ENCODE peak calls at places on chromosomes 3 and 15, in five cellular contexts. One of them, this sample, is unnamed.

GRCh38 chr3:196813903-196814302 is 53.8 kb upstream of the SENP5 start:
- DNase-seq in stimulated activated naive B cell treated with anti-CD40 and anti-IgM and Interleukin-4, amounts not matched to agents 10 μg/mL and 1 μg/mL and 100 μg/mL, for 72 hours: no peak
- DNase-seq in HEK293T: no peak
- DNase-seq in natural killer cell treated with Interleukin-12 subunit alpha and Interleukin-12 subunit beta and Interleukin-15 and Interleukin-18, amount 100 ng/mL, for 72 hours: no peak
- DNase-seq in NCI-H2081: no peak
- DNase-seq in this sample: no peak

GRCh38 chr3:157618075-157618760 is 115.0 kb upstream of the VEPH1 start:
- DNase-seq in stimulated activated naive B cell treated with anti-CD40 and anti-IgM and Interleukin-4, amounts not matched to agents 10 μg/mL and 1 μg/mL and 100 μg/mL, for 72 hours: no peak
- DNase-seq in HEK293T: peak
- DNase-seq in NCI-H2081: peak
- DNase-seq in natural killer cell treated with Interleukin-12 subunit alpha and Interleukin-12 subunit beta and Interleukin-15 and Interleukin-18, amount 100 ng/mL, for 72 hours: no peak
- DNase-seq in this sample: no peak

GRCh38 chr3:168847293-168847883 is 751.7 kb upstream of the GOLIM4 start:
- DNase-seq in NCI-H2081: peak
- DNase-seq in HEK293T: peak
- DNase-seq in stimulated activated naive B cell treated with anti-CD40 and anti-IgM and Interleukin-4, amounts not matched to agents 10 μg/mL and 1 μg/mL and 100 μg/mL, for 72 hours: no peak
- DNase-seq in natural killer cell treated with Interleukin-12 subunit alpha and Interleukin-12 subunit beta and Interleukin-15 and Interleukin-18, amount 100 ng/mL, for 72 hours: no peak
- DNase-seq in this sample: no peak

GRCh38 chr3:102356506-102356905 is 78.3 kb upstream of the ZPLD1 start:
- DNase-seq in natural killer cell treated with Interleukin-12 subunit alpha and Interleukin-12 subunit beta and Interleukin-15 and Interleukin-18, amount 100 ng/mL, for 72 hours: no peak
- DNase-seq in stimulated activated naive B cell treated with anti-CD40 and anti-IgM and Interleukin-4, amounts not matched to agents 10 μg/mL and 1 μg/mL and 100 μg/mL, for 72 hours: no peak
- DNase-seq in HEK293T: no peak
- DNase-seq in NCI-H2081: no peak
- DNase-seq in this sample: no peak

GRCh38 chr3:70716832-70717231 is 404.4 kb upstream of the MDFIC2 start:
- DNase-seq in NCI-H2081: peak
- DNase-seq in stimulated activated naive B cell treated with anti-CD40 and anti-IgM and Interleukin-4, amounts not matched to agents 10 μg/mL and 1 μg/mL and 100 μg/mL, for 72 hours: no peak
- DNase-seq in HEK293T: no peak
- DNase-seq in natural killer cell treated with Interleukin-12 subunit alpha and Interleukin-12 subunit beta and Interleukin-15 and Interleukin-18, amount 100 ng/mL, for 72 hours: no peak
- DNase-seq in this sample: no peak

GRCh38 chr3:50136714-50137405 is 18.3 kb upstream of the SEMA3F start:
- DNase-seq in natural killer cell treated with Interleukin-12 subunit alpha and Interleukin-12 subunit beta and Interleukin-15 and Interleukin-18, amount 100 ng/mL, for 72 hours: no peak
- DNase-seq in HEK293T: no peak
- DNase-seq in stimulated activated naive B cell treated with anti-CD40 and anti-IgM and Interleukin-4, amounts not matched to agents 10 μg/mL and 1 μg/mL and 100 μg/mL, for 72 hours: no peak
- DNase-seq in NCI-H2081: no peak
- DNase-seq in this sample: no peak

GRCh38 chr15:93048759-93049161 is 40.3 kb downstream of the RGMA start:
- DNase-seq in stimulated activated naive B cell treated with anti-CD40 and anti-IgM and Interleukin-4, amounts not matched to agents 10 μg/mL and 1 μg/mL and 100 μg/mL, for 72 hours: no peak
- DNase-seq in NCI-H2081: no peak
- DNase-seq in HEK293T: no peak
- DNase-seq in natural killer cell treated with Interleukin-12 subunit alpha and Interleukin-12 subunit beta and Interleukin-15 and Interleukin-18, amount 100 ng/mL, for 72 hours: no peak
- DNase-seq in this sample: no peak

GRCh38 chr15:46682969-46683791 is 1034.1 kb upstream of the SEMA6D start:
- DNase-seq in natural killer cell treated with Interleukin-12 subunit alpha and Interleukin-12 subunit beta and Interleukin-15 and Interleukin-18, amount 100 ng/mL, for 72 hours: no peak
- DNase-seq in HEK293T: no peak
- DNase-seq in NCI-H2081: no peak
- DNase-seq in stimulated activated naive B cell treated with anti-CD40 and anti-IgM and Interleukin-4, amounts not matched to agents 10 μg/mL and 1 μg/mL and 100 μg/mL, for 72 hours: no peak
- DNase-seq in this sample: no peak

GRCh38 chr3:42120866-42121265 is 29.7 kb downstream of the TRAK1 start:
- DNase-seq in NCI-H2081: no peak
- DNase-seq in natural killer cell treated with Interleukin-12 subunit alpha and Interleukin-12 subunit beta and Interleukin-15 and Interleukin-18, amount 100 ng/mL, for 72 hours: no peak
- DNase-seq in stimulated activated naive B cell treated with anti-CD40 and anti-IgM and Interleukin-4, amounts not matched to agents 10 μg/mL and 1 μg/mL and 100 μg/mL, for 72 hours: no peak
- DNase-seq in HEK293T: no peak
- DNase-seq in this sample: no peak

GRCh38 chr3:83457516-83457915 is 1501.3 kb upstream of the CADM2 start:
- DNase-seq in NCI-H2081: no peak
- DNase-seq in stimulated activated naive B cell treated with anti-CD40 and anti-IgM and Interleukin-4, amounts not matched to agents 10 μg/mL and 1 μg/mL and 100 μg/mL, for 72 hours: no peak
- DNase-seq in natural killer cell treated with Interleukin-12 subunit alpha and Interleukin-12 subunit beta and Interleukin-15 and Interleukin-18, amount 100 ng/mL, for 72 hours: no peak
- DNase-seq in HEK293T: no peak
- DNase-seq in this sample: no peak

GRCh38 chr3:183701744-183702143 is 4.1 kb downstream of the YEATS2 start:
- DNase-seq in natural killer cell treated with Interleukin-12 subunit alpha and Interleukin-12 subunit beta and Interleukin-15 and Interleukin-18, amount 100 ng/mL, for 72 hours: no peak
- DNase-seq in stimulated activated naive B cell treated with anti-CD40 and anti-IgM and Interleukin-4, amounts not matched to agents 10 μg/mL and 1 μg/mL and 100 μg/mL, for 72 hours: no peak
- DNase-seq in HEK293T: no peak
- DNase-seq in NCI-H2081: no peak
- DNase-seq in this sample: no peak

GRCh38 chr3:179464296-179465092 is 13.2 kb upstream of the GNB4 start:
- DNase-seq in natural killer cell treated with Interleukin-12 subunit alpha and Interleukin-12 subunit beta and Interleukin-15 and Interleukin-18, amount 100 ng/mL, for 72 hours: no peak
- DNase-seq in NCI-H2081: peak
- DNase-seq in stimulated activated naive B cell treated with anti-CD40 and anti-IgM and Interleukin-4, amounts not matched to agents 10 μg/mL and 1 μg/mL and 100 μg/mL, for 72 hours: peak
- DNase-seq in HEK293T: no peak
- DNase-seq in this sample: no peak

GRCh38 chr3:171944109-171945016 is 95.0 kb upstream of the FNDC3B start:
- DNase-seq in HEK293T: peak
- DNase-seq in natural killer cell treated with Interleukin-12 subunit alpha and Interleukin-12 subunit beta and Interleukin-15 and Interleukin-18, amount 100 ng/mL, for 72 hours: no peak
- DNase-seq in stimulated activated naive B cell treated with anti-CD40 and anti-IgM and Interleukin-4, amounts not matched to agents 10 μg/mL and 1 μg/mL and 100 μg/mL, for 72 hours: no peak
- DNase-seq in NCI-H2081: no peak
- DNase-seq in this sample: no peak

GRCh38 chr3:44045476-44046275 is 196.0 kb upstream of the TOPAZ1 start:
- DNase-seq in NCI-H2081: peak
- DNase-seq in natural killer cell treated with Interleukin-12 subunit alpha and Interleukin-12 subunit beta and Interleukin-15 and Interleukin-18, amount 100 ng/mL, for 72 hours: no peak
- DNase-seq in stimulated activated naive B cell treated with anti-CD40 and anti-IgM and Interleukin-4, amounts not matched to agents 10 μg/mL and 1 μg/mL and 100 μg/mL, for 72 hours: peak
- DNase-seq in HEK293T: no peak
- DNase-seq in this sample: no peak